ENCODE peak calls at places on chromosomes 16 and 17, in ten cellular contexts. T, G, K, C, N, B, P, S, F and R are unnamed samples.

GRCh38 chr17:58764373-58764772 is 8.7 kb downstream of the PPM1E start:
- DNase-seq in T (no peak), G (no peak), K (no peak), C (no peak), N (no peak), B (no peak), P (no peak), S (no peak), F (no peak), R (no peak)

GRCh38 chr16:3960049-3960809 is 79.7 kb upstream of the CREBBP start:
- DNase-seq in T (peak), G (no peak), K (no peak), C (no peak), N (no peak), B (no peak), P (no peak), S (no peak), F (no peak), R (no peak)

GRCh38 chr17:66829883-66830282 is 5.0 kb upstream of the CACNG5 start:
- DNase-seq in T (no peak), G (no peak), K (no peak), C (no peak), N (no peak), B (no peak), P (no peak), S (no peak), F (no peak), R (peak)

GRCh38 chr17:38870259-38871165 is 654 bp downstream of the LASP1 start:
- DNase-seq in T (peak), G (peak), K (peak), C (peak), N (peak), B (no peak), P (peak), S (peak), F (peak), R (peak)

GRCh38 chr16:53704445-53704813 is 473 bp downstream of the FTO start:
- DNase-seq in T (peak), G (no peak), K (no peak), C (no peak), N (no peak), B (no peak), P (no peak), S (no peak), F (no peak), R (no peak)

GRCh38 chr16:48013476-48013875 is 142.3 kb downstream of the ABCC12 start:
- DNase-seq in T (peak), G (no peak), K (no peak), C (no peak), N (no peak), B (no peak), P (no peak), S (peak), F (peak), R (peak)

GRCh38 chr17:49913226-49914095 is 55.5 kb upstream of the DLX4 start:
- DNase-seq in T (peak), G (no peak), K (no peak), C (no peak), N (no peak), B (no peak), P (no peak), S (peak), F (no peak), R (peak)

GRCh38 chr17:37273419-37274051 is 102.2 kb upstream of the C17orf78 start:
- DNase-seq in T (peak), G (no peak), K (no peak), C (no peak), N (no peak), B (no peak), P (no peak), S (peak), F (peak), R (peak)

GRCh38 chr17:66386789-66387351 is 84.5 kb downstream of the PRKCA start:
- DNase-seq in T (no peak), G (no peak), K (no peak), C (no peak), N (no peak), B (no peak), P (no peak), S (no peak), F (no peak), R (no peak)

GRCh38 chr16:31073823-31074072 is 292 bp downstream of the ZNF668 start:
- DNase-seq in T (no peak), G (no peak), K (no peak), C (no peak), N (no peak), B (no peak), P (no peak), S (no peak), F (no peak), R (no peak)

GRCh38 chr17:38897176-38897575 is 27.3 kb downstream of the LASP1 start:
- DNase-seq in T (peak), G (no peak), K (no peak), C (peak), N (no peak), B (no peak), P (no peak), S (no peak), F (no peak), R (peak)

GRCh38 chr17:17808706-17809432 is 27.9 kb downstream of the SREBF1 start:
- DNase-seq in T (peak), G (no peak), K (no peak), C (no peak), N (no peak), B (no peak), P (no peak), S (peak), F (peak), R (no peak)

GRCh38 chr16:22189473-22190168 is 16.5 kb upstream of the EEF2K start:
- DNase-seq in T (peak), G (peak), K (no peak), C (peak), N (peak), B (no peak), P (no peak), S (no peak), F (peak), R (no peak)

GRCh38 chr17:39903158-39903884 is 15.1 kb downstream of the GSDMB start:
- DNase-seq in T (peak), G (no peak), K (no peak), C (no peak), N (no peak), B (no peak), P (no peak), S (no peak), F (no peak), R (peak)

GRCh38 chr16:22732959-22733358 is 81.0 kb upstream of the HS3ST2 start:
- DNase-seq in T (no peak), G (no peak), K (no peak), C (no peak), N (no peak), B (no peak), P (no peak), S (no peak), F (peak), R (no peak)

GRCh38 chr16:3578610-3579551 is 1.7 kb upstream of the NLRC3 start:
- DNase-seq in T (no peak), G (no peak), K (no peak), C (no peak), N (peak), B (no peak), P (no peak), S (peak), F (no peak), R (peak)

GRCh38 chr17:79022507-79022991 is 1.4 kb upstream of the C1QTNF1 start:
- DNase-seq in T (peak), G (no peak), K (no peak), C (peak), N (no peak), B (no peak), P (no peak), S (no peak), F (no peak), R (no peak)

GRCh38 chr17:27400991-27401390 is 55.3 kb upstream of the KSR1 start:
- DNase-seq in T (no peak), G (no peak), K (no peak), C (no peak), N (no peak), B (no peak), P (no peak), S (no peak), F (no peak), R (no peak)

GRCh38 chr16:50224297-50224696 is 42.1 kb upstream of the ADCY7 start:
- DNase-seq in T (no peak), G (no peak), K (no peak), C (no peak), N (no peak), B (no peak), P (no peak), S (no peak), F (no peak), R (no peak)

GRCh38 chr16:83248735-83249469 is 558.9 kb upstream of the HSBP1 start:
- DNase-seq in T (no peak), G (no peak), K (no peak), C (no peak), N (no peak), B (no peak), P (no peak), S (peak), F (no peak), R (no peak)

GRCh38 chr16:27404163-27404823 is 2.3 kb downstream of the IL21R start:
- DNase-seq in T (no peak), G (no peak), K (no peak), C (no peak), N (no peak), B (no peak), P (no peak), S (no peak), F (no peak), R (no peak)

GRCh38 chr17:45372325-45372869 is 55.6 kb upstream of the MAP3K14 start:
- DNase-seq in T (no peak), G (no peak), K (no peak), C (no peak), N (no peak), B (no peak), P (no peak), S (no peak), F (no peak), R (no peak)